ENCODE peak calls at places on chromosome 5, in four cellular contexts. O is Calu3, A is RWPE1, K is dorsolateral prefrontal cortex. N is an unnamed sample.

GRCh38 chr5:28707706-28708105 is 1669.3 kb upstream of the CDH9 start:
- DNase-seq in O (no peak), A (no peak), K (no peak), N (no peak)

GRCh38 chr5:143979044-143979690 is 167.2 kb downstream of the HMHB1 start:
- DNase-seq in O (peak), A (no peak), K (no peak), N (no peak)

GRCh38 chr5:81825237-81825636 is 74.3 kb upstream of the SSBP2 start:
- DNase-seq in O (peak), A (peak), K (no peak), N (peak)

GRCh38 chr5:34709861-34710673 is 53.9 kb downstream of the RAI14 start:
- DNase-seq in O (no peak), A (no peak), K (no peak), N (no peak)

GRCh38 chr5:157198277-157199058 is 17.8 kb downstream of the ITK start:
- DNase-seq in O (no peak), A (no peak), K (no peak), N (no peak)

GRCh38 chr5:78594946-78595921 is 53.3 kb downstream of the LHFPL2 start:
- DNase-seq in O (peak), A (peak), K (no peak), N (no peak)

GRCh38 chr5:159163027-159163699 is 46.2 kb downstream of the RNF145 start:
- DNase-seq in O (no peak), A (peak), K (no peak), N (no peak)

GRCh38 chr5:140054086-140054689 is 11.1 kb upstream of the NRG2 start:
- DNase-seq in O (no peak), A (no peak), K (no peak), N (no peak)

GRCh38 chr5:95759634-95760033 is 28.5 kb downstream of the RHOBTB3 start:
- DNase-seq in O (no peak), A (no peak), K (no peak), N (no peak)

GRCh38 chr5:103041071-103041676 is 78.8 kb downstream of the GIN1 start:
- DNase-seq in O (no peak), A (peak), K (no peak), N (no peak)

GRCh38 chr5:56851258-56851941 is 36.1 kb downstream of the MAP3K1 start:
- DNase-seq in O (no peak), A (no peak), K (no peak), N (no peak)

GRCh38 chr5:173710528-173710927 is 94.1 kb upstream of the BOD1 start:
- DNase-seq in O (no peak), A (no peak), K (no peak), N (no peak)

DNA sequence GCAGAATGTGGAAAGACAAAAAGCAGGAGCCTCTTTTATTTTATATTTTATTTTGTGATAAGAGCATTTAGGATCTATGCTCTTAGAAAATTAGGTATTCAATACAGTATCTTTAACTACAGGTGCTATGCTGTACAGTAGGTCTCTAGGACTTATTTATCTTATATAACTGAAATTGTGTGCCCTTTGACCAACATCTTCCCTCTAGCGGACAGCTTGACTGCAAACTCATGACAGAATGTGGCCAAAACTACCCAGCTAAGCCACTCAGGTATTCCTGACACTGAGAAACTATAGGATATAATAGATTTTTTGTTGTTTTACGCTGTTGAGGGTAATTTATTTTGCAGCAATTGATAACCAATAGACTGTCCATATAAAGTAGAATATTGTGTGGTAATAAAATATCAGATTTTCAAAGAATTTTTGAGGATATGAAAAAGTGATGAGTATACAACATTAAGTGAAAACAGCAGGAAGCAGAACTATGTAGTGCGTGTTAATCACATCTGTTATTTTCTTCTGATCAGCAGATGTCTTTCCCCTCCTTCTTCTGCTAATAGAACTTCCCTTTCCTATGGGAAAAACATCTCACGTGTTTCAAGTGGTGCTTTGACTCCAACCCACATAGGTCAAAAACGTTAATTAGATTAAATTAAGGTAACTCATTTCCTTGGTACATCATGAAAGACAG is 69.9 kb upstream of the SELENOP start:
- DNase-seq in O (no peak), A (no peak), K (no peak), N (no peak)
- TF ChIP-seq CTCF in O (no peak), A (no peak), K (no peak), N (no peak)

GRCh38 chr5:138180183-138180782 is 1.4 kb downstream of the KIF20A start:
- DNase-seq in O (peak), A (peak), K (no peak), N (peak)
- TF ChIP-seq CTCF in O (no peak), A (peak), K (no peak), N (peak)

DNA sequence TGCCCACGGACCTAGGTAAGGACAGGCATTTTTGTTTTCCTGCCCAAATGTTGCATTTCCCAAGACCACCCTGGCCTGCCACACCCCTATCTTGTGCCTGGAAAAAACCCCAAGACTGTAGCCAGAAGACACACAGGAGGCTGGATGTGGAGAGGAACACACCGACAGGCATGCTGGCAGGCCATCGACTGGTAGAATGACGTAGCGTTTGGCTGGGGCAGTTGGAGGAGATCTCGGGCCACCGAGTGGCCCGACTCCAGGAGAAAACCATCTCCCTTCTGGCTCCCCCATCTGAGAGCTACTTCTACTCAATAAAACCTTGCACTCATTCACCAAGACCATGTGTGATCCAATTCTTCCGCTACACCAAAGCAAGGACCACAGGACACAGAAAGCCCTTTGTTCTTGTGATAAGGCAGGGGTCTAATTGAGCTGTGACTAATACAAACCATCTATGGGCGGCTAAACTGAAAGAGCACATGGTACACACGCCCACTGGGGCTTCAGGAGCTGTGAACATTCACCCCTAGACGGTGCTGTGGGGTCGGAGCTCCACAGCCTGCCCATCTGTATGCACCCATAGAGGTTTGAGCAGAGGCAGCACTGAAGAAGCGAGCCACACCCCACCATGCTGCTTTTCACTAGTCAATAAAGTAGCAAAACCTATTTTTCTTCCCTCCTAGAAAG is 38.9 kb upstream of the N4BP3 start:
- DNase-seq in O (peak), A (no peak), K (peak), N (peak)
- TF ChIP-seq CTCF in O (no peak), A (no peak), K (no peak), N (peak)

DNA sequence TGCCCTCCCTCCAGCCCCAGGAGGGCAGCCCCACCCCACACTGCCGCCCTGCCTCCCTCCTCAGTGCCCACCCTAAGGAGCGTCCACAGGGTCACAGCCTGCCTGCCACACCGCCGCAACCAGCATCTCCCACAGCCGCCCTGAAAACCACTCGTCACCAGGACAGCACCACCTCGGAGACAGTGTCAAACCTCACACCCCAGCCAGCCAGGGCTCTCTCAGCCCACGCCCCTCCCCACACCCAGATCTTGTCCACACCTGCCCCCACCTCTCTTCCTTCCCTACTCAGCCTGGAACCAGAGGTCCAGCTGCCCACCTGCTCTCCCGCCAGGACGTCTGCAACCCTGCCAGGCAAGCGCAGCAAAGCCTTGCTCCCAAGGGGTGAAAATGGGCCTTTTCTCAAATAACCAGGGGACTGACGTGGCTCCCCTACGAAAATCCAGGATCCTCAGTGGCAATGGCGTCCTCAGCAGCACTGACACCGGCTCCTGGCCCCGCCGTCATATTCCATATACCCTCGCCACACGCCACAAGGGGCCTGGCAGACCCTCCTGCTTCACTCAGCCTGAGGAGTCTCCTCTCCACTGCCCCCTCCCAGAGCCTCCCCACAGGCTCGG is 71.0 kb upstream of the ADAMTS2 start:
- DNase-seq in O (no peak), A (no peak), K (no peak), N (no peak)
- TF ChIP-seq CTCF in O (no peak), A (no peak), K (no peak), N (no peak)

DNA sequence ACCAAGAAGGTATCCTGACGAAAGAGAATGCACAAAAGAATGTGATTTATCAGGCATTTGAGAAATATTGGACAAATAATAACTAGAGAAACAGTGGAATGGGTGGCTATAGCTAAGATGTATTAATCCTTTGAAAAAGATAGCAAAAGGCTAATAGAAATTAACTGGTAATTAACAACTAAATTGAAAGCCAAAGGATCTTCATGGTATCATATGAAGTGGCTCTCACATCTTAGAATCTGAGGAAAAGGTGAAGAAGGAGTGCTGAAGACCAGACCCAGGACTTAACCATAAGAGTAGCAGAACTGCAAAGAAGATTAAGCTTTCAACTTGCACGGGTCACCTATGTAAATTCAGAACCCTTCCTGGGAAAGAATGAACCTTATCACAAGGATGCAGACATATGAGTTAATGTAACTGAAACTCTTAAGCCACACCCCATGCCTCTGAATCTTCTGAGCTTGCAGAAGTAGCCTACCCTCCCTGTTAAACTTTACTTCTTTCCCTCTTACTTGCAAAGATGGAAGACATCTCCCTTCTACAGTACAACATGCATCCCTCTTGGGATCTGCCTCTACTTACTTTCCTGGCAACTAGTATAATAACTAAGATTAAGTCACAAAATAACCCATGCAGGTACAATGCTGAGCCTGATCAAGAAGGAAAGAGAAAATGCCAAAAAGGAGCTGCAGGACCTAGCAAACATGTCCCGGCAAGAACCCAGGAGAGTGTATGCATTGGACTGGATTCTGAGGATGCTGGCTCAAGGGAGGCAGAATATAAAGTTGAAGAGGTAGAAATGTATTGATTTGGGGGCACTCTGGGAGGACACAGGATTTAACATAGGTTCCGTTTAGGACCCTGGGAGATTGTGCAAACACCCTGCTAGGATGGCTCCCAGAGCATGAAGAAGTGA is 395.5 kb upstream of the SLC30A5 start:
- DNase-seq in O (no peak), A (no peak), K (no peak), N (no peak)
- TF ChIP-seq CTCF in O (no peak), A (no peak), K (no peak), N (no peak)

N was measured in BE2C.